ENCODE peak calls at places on chromosomes 2 and 18, in nine cellular contexts. T is upper lobe of right lung, Q is retinal pigment epithelial cell, P is cardiac fibroblast, U is ascending aorta, B is lung, W is cardiac muscle cell, R is epithelial cell of esophagus, S is A549. D is an unnamed sample.
A peak's percentile ranks its signal among the peaks of the same experiment; 100 is the strongest.

GRCh38 chr2:85846411-85846810 is 42.4 kb downstream of the ST3GAL5 start:
- DNase-seq in T (no peak), Q (no peak), P (peak; percentile 26), U (no peak), B (no peak), W (no peak), R (peak; percentile 19), S (no peak), D (no peak)

GRCh38 chr2:217610411-217610814 is 392.4 kb downstream of the TNS1 start:
- DNase-seq in T (no peak), Q (no peak), P (no peak), U (no peak), B (no peak), W (no peak), R (peak; percentile 1), S (no peak), D (no peak)

GRCh38 chr18:77423468-77423867 is 173.8 kb downstream of the GALR1 start:
- DNase-seq in T (no peak), Q (no peak), P (no peak), U (no peak), B (no peak), W (no peak), R (no peak), S (no peak), D (no peak)

GRCh38 chr2:65710779-65711295 is 278.4 kb upstream of the SPRED2 start:
- DNase-seq in T (no peak), Q (peak; percentile 6), P (no peak), U (no peak), B (no peak), W (peak; percentile 29), R (peak; percentile 41), S (peak; percentile 30), D (peak; percentile 32)

GRCh38 chr2:10353931-10354330 is 51.2 kb downstream of the HPCAL1 start:
- DNase-seq in T (no peak), Q (no peak), P (no peak), U (no peak), B (no peak), W (no peak), R (no peak), S (no peak), D (no peak)

GRCh38 chr2:73218298-73218697 is 4.3 kb downstream of the SMYD5 start:
- DNase-seq in T (peak; percentile 13), Q (peak; percentile 81), P (peak; percentile 59), U (no peak), B (no peak), W (no peak), R (peak; percentile 59), S (no peak), D (no peak)

GRCh38 chr2:202822411-202822810 is 49.2 kb downstream of the ICA1L start:
- DNase-seq in T (no peak), Q (no peak), P (no peak), U (no peak), B (no peak), W (no peak), R (no peak), S (no peak), D (no peak)

GRCh38 chr2:175662335-175662734 is 339.7 kb downstream of the LNPK start:
- DNase-seq in T (no peak), Q (no peak), P (no peak), U (no peak), B (no peak), W (no peak), R (no peak), S (no peak), D (no peak)

GRCh38 chr18:68104036-68104435 is 587.5 kb upstream of the DSEL start:
- DNase-seq in T (no peak), Q (no peak), P (no peak), U (no peak), B (no peak), W (no peak), R (no peak), S (no peak), D (no peak)

GRCh38 chr18:54852780-54853675 is 24.8 kb downstream of the RAB27B start:
- DNase-seq in T (no peak), Q (no peak), P (peak; percentile 52), U (no peak), B (no peak), W (no peak), R (no peak), S (no peak), D (no peak)

DNA sequence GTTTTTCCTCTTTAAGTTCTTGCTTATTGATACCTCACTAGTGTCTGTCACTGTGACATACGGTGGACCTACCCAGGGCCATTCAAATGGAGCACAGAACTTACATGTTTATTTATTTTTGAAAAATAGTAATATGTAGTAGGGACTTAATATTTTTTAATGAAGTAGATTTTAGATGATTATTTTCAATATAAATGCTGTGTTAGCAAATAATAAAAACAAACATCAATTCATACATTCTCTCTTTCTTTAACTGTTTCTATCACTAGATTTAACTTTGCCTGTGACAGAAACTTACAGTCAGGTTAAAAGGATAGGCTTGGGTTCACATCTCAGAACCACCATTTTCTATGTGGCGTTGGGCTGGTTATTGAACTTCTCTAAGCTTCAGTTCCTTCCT is 184.4 kb upstream of the RASGRP3 start:
- DNase-seq in T (no peak), Q (no peak), P (no peak), U (no peak), B (no peak), W (no peak), R (no peak), S (no peak), D (no peak)
- H3K4me3 ChIP-seq in T (no peak overlapping the region), Q (no peak overlapping the region), P (no peak overlapping the region), U (peak overlapping the region; percentile 39), B (no peak overlapping the region), W (no peak overlapping the region), R (no peak overlapping the region), S (peak overlapping the region; percentile 31), D (no peak overlapping the region)

GRCh38 chr2:45223531-45223930 is 214.3 kb upstream of the SIX2 start:
- DNase-seq in T (no peak), Q (no peak), P (no peak), U (no peak), B (no peak), W (no peak), R (no peak), S (no peak), D (no peak)

GRCh38 chr2:45224996-45225380 is 215.7 kb upstream of the SIX2 start:
- DNase-seq in T (no peak), Q (no peak), P (no peak), U (no peak), B (no peak), W (no peak), R (no peak), S (no peak), D (no peak)

GRCh38 chr2:45232824-45233223 is 223.6 kb upstream of the SIX2 start:
- DNase-seq in T (no peak), Q (no peak), P (peak; percentile 29), U (no peak), B (no peak), W (no peak), R (no peak), S (no peak), D (no peak)

GRCh38 chr2:45224321-45224995 is 215.2 kb upstream of the SIX2 start:
- DNase-seq in T (no peak), Q (no peak), P (no peak), U (no peak), B (no peak), W (no peak), R (no peak), S (no peak), D (peak; percentile 67)

GRCh38 chr2:45227347-45227746 is 218.1 kb upstream of the SIX2 start:
- DNase-seq in T (no peak), Q (no peak), P (no peak), U (no peak), B (no peak), W (no peak), R (no peak), S (no peak), D (no peak)
- H3K4me3 ChIP-seq in T (no peak overlapping the region), Q (no peak overlapping the region), P (no peak overlapping the region), U (no peak overlapping the region), B (no peak overlapping the region), W (no peak overlapping the region), R (no peak overlapping the region), S (no peak overlapping the region), D (no peak overlapping the region)

GRCh38 chr2:233064526-233065199 is 4.5 kb downstream of the INPP5D start:
- DNase-seq in T (peak; percentile 35), Q (no peak), P (peak; percentile 10), U (no peak), B (no peak), W (no peak), R (no peak), S (no peak), D (no peak)

GRCh38 chr2:233063269-233063975 is 3.3 kb downstream of the INPP5D start:
- DNase-seq in T (peak; percentile 62), Q (no peak), P (no peak), U (no peak), B (no peak), W (peak; percentile 20), R (no peak), S (no peak), D (peak; percentile 32)

GRCh38 chr2:233062946-233063268 is 2.8 kb downstream of the INPP5D start:
- DNase-seq in T (peak; percentile 32), Q (no peak), P (no peak), U (no peak), B (no peak), W (no peak), R (no peak), S (no peak), D (no peak)

GRCh38 chr2:233062447-233062842 is 2.3 kb downstream of the INPP5D start:
- DNase-seq in T (no peak), Q (no peak), P (no peak), U (no peak), B (no peak), W (no peak), R (no peak), S (no peak), D (no peak)

DNA sequence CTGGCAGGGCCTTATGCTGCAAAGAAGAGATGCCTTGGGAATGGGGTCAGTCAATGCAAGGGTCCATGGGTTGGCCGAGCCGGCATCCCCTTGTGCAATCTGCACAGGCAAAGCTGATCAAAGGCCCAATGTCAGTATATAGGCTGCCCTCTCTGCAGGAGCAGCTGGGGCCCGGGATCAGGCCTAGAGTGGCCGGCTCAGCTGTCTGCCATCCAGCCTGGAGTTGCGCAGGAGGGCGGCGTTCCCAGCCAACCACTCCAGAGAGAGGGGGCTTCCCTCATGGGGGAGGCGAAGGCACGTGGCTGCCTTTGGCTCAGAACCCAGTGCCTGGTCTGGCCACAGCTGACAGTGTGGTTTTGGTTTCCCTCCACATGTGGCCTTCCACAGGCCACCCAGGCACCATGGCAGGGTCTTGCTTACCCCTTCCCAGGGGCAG is 3.9 kb downstream of the INPP5D start:
- DNase-seq in T (peak; percentile 56), Q (no peak), P (no peak), U (no peak), B (no peak), W (no peak), R (no peak), S (no peak), D (no peak)
- H3K4me3 ChIP-seq in T (no peak overlapping the region), Q (no peak overlapping the region), P (no peak overlapping the region), U (no peak overlapping the region), B (no peak overlapping the region), W (no peak overlapping the region), R (no peak overlapping the region), S (no peak overlapping the region), D (no peak overlapping the region)

GRCh38 chr18:42437646-42438045 is 482.6 kb downstream of the PIK3C3 start:
- DNase-seq in T (no peak), Q (no peak), P (peak; percentile 44), U (no peak), B (no peak), W (no peak), R (no peak), S (no peak), D (no peak)
- H3K4me3 ChIP-seq in T (no peak overlapping the region), Q (no peak overlapping the region), P (no peak overlapping the region), U (no peak overlapping the region), B (no peak overlapping the region), W (no peak overlapping the region), R (no peak overlapping the region), S (no peak overlapping the region), D (no peak overlapping the region)

GRCh38 chr2:3651686-3652516 is 6.1 kb upstream of the ALLC start:
- DNase-seq in T (no peak), Q (no peak), P (peak; percentile 43), U (no peak), B (peak; percentile 39), W (peak; percentile 31), R (peak; percentile 36), S (no peak), D (peak; percentile 88)
- H3K4me3 ChIP-seq in T (peak overlapping the region; percentile 39), Q (peak overlapping the region; percentile 46), P (peak overlapping the region; percentile 2), U (peak overlapping the region; percentile 55), B (no peak overlapping the region), W (no peak overlapping the region), R (peak overlapping the region; percentile 19), S (no peak overlapping the region), D (no peak overlapping the region)

D was measured in Jurkat, Clone E6-1.